ENCODE peak calls at places on chromosome 12, in six cellular contexts. G is germinal center, U is HT-29, B is epithelial cell of esophagus, H is endothelial cell, Q is fibroblast of the aortic adventitia. Z is an unnamed sample.

GRCh38 chr12:34404377-34405285 is 382.3 kb downstream of the ALG10 start:
- DNase-seq in G (no peak), U (no peak), B (no peak), H (peak; percentile 0), Q (no peak), Z (peak; percentile 1)

GRCh38 chr12:10941916-10942607 is 3.0 kb upstream of the TAS2R14 start:
- DNase-seq in G (no peak), U (peak; percentile 95), B (peak; percentile 97), H (no peak), Q (no peak), Z (peak; percentile 53)

GRCh38 chr12:13864081-13864673 is 117.2 kb downstream of the GRIN2B start:
- DNase-seq in G (peak; percentile 65), U (peak; percentile 80), B (peak; percentile 75), H (peak; percentile 75), Q (peak; percentile 73), Z (peak; percentile 86)

GRCh38 chr12:69824956-69825355 is at the start of gene MYRFL:
- DNase-seq in G (no peak), U (peak; percentile 72), B (no peak), H (no peak), Q (no peak), Z (no peak)

GRCh38 chr12:42716521-42716920 is 127.0 kb upstream of the PRICKLE1 start:
- DNase-seq in G (no peak), U (no peak), B (no peak), H (no peak), Q (peak; percentile 37), Z (no peak)

GRCh38 chr12:11763760-11764520 is 114.5 kb downstream of the ETV6 start:
- DNase-seq in G (no peak), U (no peak), B (no peak), H (no peak), Q (peak; percentile 87), Z (no peak)

GRCh38 chr12:112907415-112908157 is 824 bp downstream of the OAS1 start:
- DNase-seq in G (peak; percentile 45), U (peak; percentile 33), B (no peak), H (no peak), Q (no peak), Z (no peak)

GRCh38 chr12:11793896-11794295 is 144.4 kb downstream of the ETV6 start:
- DNase-seq in G (no peak), U (no peak), B (no peak), H (no peak), Q (no peak), Z (no peak)

GRCh38 chr12:24020391-24021163 is 71.1 kb upstream of the SOX5 start:
- DNase-seq in G (no peak), U (no peak), B (no peak), H (no peak), Q (no peak), Z (no peak)

GRCh38 chr12:2893007-2893406 is 2.3 kb downstream of the TULP3 start:
- DNase-seq in G (no peak), U (peak; percentile 17), B (peak; percentile 32), H (no peak), Q (peak; percentile 95), Z (peak; percentile 28)

GRCh38 chr12:51923506-51924365 is 16.4 kb downstream of the ACVRL1 start:
- DNase-seq in G (peak; percentile 58), U (peak; percentile 24), B (peak; percentile 42), H (peak; percentile 73), Q (peak; percentile 33), Z (peak; percentile 67)

GRCh38 chr12:87866602-87867292 is 162.5 kb downstream of the C12orf50 start:
- DNase-seq in G (no peak), U (peak; percentile 41), B (peak; percentile 60), H (peak; percentile 14), Q (peak; percentile 14), Z (peak; percentile 21)

GRCh38 chr12:52006726-52007157 is at the start of gene TAMALIN:
- DNase-seq in G (peak; percentile 75), U (no peak), B (no peak), H (peak; percentile 75), Q (peak; percentile 65), Z (peak; percentile 80)

GRCh38 chr12:63196168-63196567 is 45.2 kb upstream of the AVPR1A start:
- DNase-seq in G (no peak), U (peak; percentile 19), B (no peak), H (no peak), Q (no peak), Z (peak; percentile 48)

GRCh38 chr12:34333337-34333736 is 311.0 kb downstream of the ALG10 start:
- DNase-seq in G (no peak), U (no peak), B (no peak), H (no peak), Q (no peak), Z (no peak)

GRCh38 chr12:110536834-110537604 is 34.9 kb downstream of the RAD9B start:
- DNase-seq in G (no peak), U (no peak), B (peak; percentile 83), H (no peak), Q (no peak), Z (no peak)

Z was measured in hepatocyte.